ENCODE peak calls at places on chromosomes 7 and 10, in eight cellular contexts. Z, P, V, Y, S, N, B and E are unnamed samples.

GRCh38 chr7:132276252-132276651 is 300.0 kb downstream of the PLXNA4 start:
- DNase-seq in Z (no peak), N (no peak), V (no peak), S (no peak), B (no peak), Y (no peak), P (no peak), E (no peak)

GRCh38 chr7:5774136-5774535 is 7.3 kb downstream of the RNF216 start:
- DNase-seq in N (no peak), B (no peak), Z (no peak), P (no peak), Y (no peak), S (no peak), V (peak), E (no peak)

GRCh38 chr10:35339946-35340345 is 3.6 kb downstream of the CCNY start:
- DNase-seq in P (no peak), B (no peak), Z (no peak), S (no peak), V (no peak), N (peak), Y (no peak), E (no peak)

GRCh38 chr7:2802504-2803341 is 41.4 kb downstream of the GNA12 start:
- DNase-seq in N (no peak), V (peak), Y (no peak), S (no peak), B (no peak), Z (no peak), P (peak), E (no peak)

GRCh38 chr10:127424594-127425264 is 124.4 kb upstream of the NPS start:
- DNase-seq in N (no peak), Y (no peak), V (peak), S (no peak), Z (no peak), B (peak), P (peak), E (no peak)

GRCh38 chr10:89662596-89662995 is 17.6 kb upstream of the PANK1 start:
- DNase-seq in Z (no peak), V (no peak), P (peak), B (peak), S (no peak), Y (no peak), N (no peak), E (no peak)

GRCh38 chr7:8022628-8023027 is 54.0 kb downstream of the GLCCI1 start:
- DNase-seq in N (no peak), S (no peak), P (no peak), Z (no peak), V (no peak), B (no peak), Y (no peak), E (no peak)

GRCh38 chr10:18984531-18984930 is 64.1 kb upstream of the MALRD1 start:
- DNase-seq in S (no peak), Z (no peak), P (no peak), B (no peak), Y (no peak), V (no peak), N (no peak), E (no peak)

GRCh38 chr7:22851140-22851539 is 28.5 kb upstream of the TOMM7 start:
- DNase-seq in S (no peak), N (no peak), V (no peak), Z (no peak), Y (no peak), B (no peak), P (no peak), E (no peak)

GRCh38 chr7:38546763-38547162 is 84.4 kb downstream of the AMPH start:
- DNase-seq in B (no peak), S (no peak), N (no peak), Y (no peak), P (no peak), V (no peak), Z (no peak), E (no peak)

GRCh38 chr10:119602241-119603095 is 5.7 kb upstream of the TIAL1 start:
- DNase-seq in V (no peak), Y (peak), P (peak), N (peak), B (peak), S (peak), Z (peak), E (no peak)

GRCh38 chr7:22179442-22179879 is 177.5 kb downstream of the RAPGEF5 start:
- DNase-seq in Z (no peak), S (no peak), B (no peak), V (no peak), Y (no peak), N (no peak), P (no peak), E (no peak)

GRCh38 chr7:123633553-123633952 is 22.1 kb upstream of the LMOD2 start:
- DNase-seq in Z (no peak), B (peak), V (no peak), Y (no peak), S (no peak), P (peak), N (no peak), E (peak)

GRCh38 chr7:125516194-125516593 is 586.6 kb upstream of the POT1 start:
- DNase-seq in B (no peak), Z (no peak), P (no peak), S (no peak), V (no peak), Y (no peak), N (no peak), E (no peak)

GRCh38 chr10:74988055-74988773 is 123.2 kb upstream of the SAMD8 start:
- DNase-seq in P (no peak), N (no peak), Z (no peak), S (no peak), B (peak), Y (no peak), V (no peak), E (no peak)

GRCh38 chr7:49781996-49782395 is 8.6 kb downstream of the VWC2 start:
- DNase-seq in N (no peak), V (no peak), S (no peak), Y (no peak), Z (no peak), P (no peak), B (peak), E (no peak)

GRCh38 chr10:49762566-49762877 is 399 bp upstream of the OGDHL start:
- DNase-seq in S (no peak), Y (no peak), P (no peak), B (no peak), Z (no peak), N (no peak), V (no peak), E (no peak)

GRCh38 chr7:2540641-2541051 is 14.7 kb downstream of the BRAT1 start:
- DNase-seq in V (peak), P (no peak), Z (no peak), N (no peak), Y (no peak), S (no peak), B (no peak), E (no peak)

GRCh38 chr7:79462334-79462733 is 8.9 kb upstream of the MAGI2 start:
- DNase-seq in Z (no peak), P (no peak), S (no peak), B (no peak), Y (no peak), V (no peak), N (no peak), E (no peak)

GRCh38 chr10:123878666-123879311 is 12.8 kb downstream of the CPXM2 start:
- DNase-seq in V (no peak), S (no peak), N (no peak), P (no peak), B (peak), Y (no peak), Z (no peak), E (no peak)

GRCh38 chr7:17374654-17375053 is 76.2 kb downstream of the AHR start:
- DNase-seq in Z (no peak), S (no peak), P (no peak), N (no peak), Y (no peak), B (peak), V (no peak), E (no peak)

GRCh38 chr7:73850781-73851207 is 8.5 kb upstream of the METTL27 start:
- DNase-seq in Z (no peak), S (no peak), B (peak), V (no peak), N (no peak), Y (no peak), P (peak), E (peak)

GRCh38 chr7:133853706-133854276 is 273.3 kb upstream of the LRGUK start:
- DNase-seq in V (no peak), Y (no peak), P (peak), S (peak), N (peak), Z (peak), B (peak), E (peak)
- TF ChIP-seq CTCF in V (no peak), Y (peak), P (peak), S (peak), N (peak), Z (peak), B (peak), E (peak)

GRCh38 chr7:41315764-41316163 is 387.1 kb downstream of the INHBA start:
- DNase-seq in S (peak), Y (no peak), N (no peak), P (no peak), B (no peak), V (no peak), Z (no peak), E (no peak)
- TF ChIP-seq CTCF in S (no peak), Y (no peak), N (no peak), P (peak), B (no peak), V (no peak), Z (no peak), E (peak)

DNA sequence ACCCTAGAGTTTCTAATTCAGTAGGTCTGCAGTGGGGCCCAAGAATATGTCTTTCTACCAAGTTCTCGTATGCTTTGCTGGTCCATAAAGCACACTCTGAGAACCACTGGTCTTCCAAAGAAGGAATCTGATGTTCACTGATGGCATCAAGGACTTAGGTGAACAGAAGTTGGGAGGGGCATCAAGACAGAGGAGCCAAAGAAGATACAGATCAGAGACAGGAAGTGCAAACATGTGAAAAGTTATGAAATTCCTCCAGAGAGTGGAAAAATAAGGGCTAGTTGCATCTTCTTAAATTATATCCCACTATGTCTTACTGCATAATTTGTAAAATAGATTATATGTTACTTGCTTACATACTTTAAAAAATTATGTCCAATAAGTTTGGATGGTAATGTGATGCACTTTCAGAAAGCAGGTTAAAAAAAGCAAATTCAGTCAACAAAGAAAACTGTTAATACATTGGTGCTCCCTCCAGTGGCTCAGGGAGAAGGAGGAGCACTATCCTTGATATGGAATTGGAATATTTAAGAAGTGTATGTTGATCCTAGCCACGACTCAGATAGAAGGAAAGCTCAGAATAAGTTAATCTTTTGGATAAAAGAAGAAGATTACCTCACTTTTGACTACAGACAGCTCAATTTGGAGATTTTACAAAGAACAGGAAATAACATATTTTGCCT is 35.8 kb downstream of the CREB3L2 start:
- DNase-seq in S (no peak), P (no peak), N (no peak), B (no peak), Z (no peak), V (no peak), Y (no peak), E (no peak)
- TF ChIP-seq CTCF in S (no peak), P (no peak), N (no peak), B (peak), Z (no peak), V (no peak), Y (no peak), E (peak)

DNA sequence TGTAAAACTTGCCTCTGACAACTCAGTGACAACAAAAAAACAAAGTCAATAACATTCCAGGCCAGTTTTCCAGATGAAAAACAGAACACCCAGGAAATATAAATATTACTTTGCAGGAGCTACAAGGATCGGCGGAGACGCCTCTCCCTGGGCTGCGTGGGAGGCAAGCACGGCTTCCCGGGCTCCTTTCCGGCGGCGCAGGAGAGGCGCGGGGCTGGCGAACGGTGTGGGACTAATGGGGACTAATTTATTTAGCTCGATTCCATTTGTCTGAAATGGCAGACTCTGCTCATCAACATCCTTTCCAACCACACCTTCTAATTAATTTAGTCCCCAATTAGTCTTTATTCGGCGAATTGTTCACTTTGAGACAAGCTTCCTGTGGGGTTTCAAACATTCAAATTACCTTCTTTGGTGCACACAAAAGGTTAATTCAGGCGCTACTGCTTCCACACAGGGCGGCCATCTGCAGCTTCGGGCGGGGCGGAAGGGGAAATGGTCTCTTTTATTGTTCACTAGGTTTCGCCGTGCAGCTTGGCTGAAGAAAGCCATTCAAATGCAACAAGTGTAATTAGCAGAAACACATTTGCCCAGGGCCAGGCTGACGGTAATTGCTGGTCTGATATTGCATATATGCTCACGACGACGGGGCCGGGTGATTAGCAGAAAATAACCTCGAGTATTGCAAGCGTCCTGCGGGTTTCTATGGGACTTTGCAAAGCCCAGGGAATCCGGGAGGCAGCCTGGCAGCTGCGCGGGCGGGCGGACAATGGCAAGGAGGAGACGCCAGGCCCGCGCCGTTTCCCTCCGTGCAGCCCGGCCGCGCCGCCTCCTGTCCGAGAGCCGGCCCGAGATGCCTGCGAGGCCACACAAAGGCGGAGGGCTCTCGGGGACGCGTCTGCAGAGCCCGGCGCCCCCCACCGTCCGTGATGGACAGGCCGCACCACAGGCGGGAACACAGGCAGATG is 270.1 kb downstream of the PTPRN2 start:
- DNase-seq in B (no peak), N (no peak), V (no peak), P (no peak), S (no peak), Y (no peak), Z (no peak), E (no peak)
- TF ChIP-seq CTCF in B (no peak), N (no peak), V (no peak), P (no peak), S (no peak), Y (no peak), Z (no peak), E (no peak)

DNA sequence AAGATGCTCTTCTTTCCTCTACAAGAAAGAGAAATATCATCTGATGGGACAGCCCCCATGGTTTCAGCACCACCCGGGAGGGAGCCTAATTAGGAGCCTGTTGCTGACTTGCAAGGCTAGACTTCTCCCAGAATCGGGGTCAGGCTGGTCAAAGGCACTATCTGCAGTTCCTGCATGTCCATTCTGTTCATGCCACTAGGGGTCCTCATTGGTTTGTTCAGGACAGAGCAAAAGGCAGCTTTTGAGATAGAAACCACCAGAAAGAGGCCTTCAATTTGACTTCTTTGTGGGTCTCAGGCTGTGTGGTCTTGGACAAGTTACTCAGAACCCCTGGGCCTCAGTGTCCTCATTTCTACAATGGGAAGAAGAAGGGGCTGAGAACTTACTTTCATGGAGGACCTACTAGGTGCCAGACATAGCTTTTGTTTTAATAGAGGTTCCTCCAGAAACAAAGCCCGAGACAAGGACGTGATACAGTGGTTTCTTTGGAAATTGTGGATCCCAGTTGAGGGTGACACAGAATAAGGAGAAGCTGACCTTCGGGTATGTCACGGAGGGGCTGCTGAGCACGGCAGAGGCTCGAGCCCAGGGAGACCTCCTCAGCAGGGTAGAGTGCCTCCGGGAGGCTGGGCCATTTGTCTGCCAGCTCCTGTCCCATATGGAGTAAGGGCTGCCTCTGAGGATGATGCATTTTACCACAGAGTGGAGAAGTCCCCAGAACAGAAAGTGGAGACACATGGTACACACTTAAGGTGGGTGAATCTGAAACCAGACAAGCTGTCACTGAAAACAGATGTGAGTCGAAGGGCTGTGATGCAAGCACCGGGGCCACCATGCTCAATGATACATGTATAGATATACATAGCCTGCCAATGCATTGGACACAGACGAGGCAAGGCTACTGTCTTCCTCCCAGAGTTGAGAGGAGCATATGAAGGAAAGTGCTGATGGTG is 33.1 kb upstream of the NEUROD6 start:
- DNase-seq in N (peak), P (peak), S (peak), B (peak), Y (peak), V (no peak), Z (peak), E (no peak)
- TF ChIP-seq CTCF in N (peak), P (peak), S (peak), B (peak), Y (peak), V (no peak), Z (peak), E (peak)

DNA sequence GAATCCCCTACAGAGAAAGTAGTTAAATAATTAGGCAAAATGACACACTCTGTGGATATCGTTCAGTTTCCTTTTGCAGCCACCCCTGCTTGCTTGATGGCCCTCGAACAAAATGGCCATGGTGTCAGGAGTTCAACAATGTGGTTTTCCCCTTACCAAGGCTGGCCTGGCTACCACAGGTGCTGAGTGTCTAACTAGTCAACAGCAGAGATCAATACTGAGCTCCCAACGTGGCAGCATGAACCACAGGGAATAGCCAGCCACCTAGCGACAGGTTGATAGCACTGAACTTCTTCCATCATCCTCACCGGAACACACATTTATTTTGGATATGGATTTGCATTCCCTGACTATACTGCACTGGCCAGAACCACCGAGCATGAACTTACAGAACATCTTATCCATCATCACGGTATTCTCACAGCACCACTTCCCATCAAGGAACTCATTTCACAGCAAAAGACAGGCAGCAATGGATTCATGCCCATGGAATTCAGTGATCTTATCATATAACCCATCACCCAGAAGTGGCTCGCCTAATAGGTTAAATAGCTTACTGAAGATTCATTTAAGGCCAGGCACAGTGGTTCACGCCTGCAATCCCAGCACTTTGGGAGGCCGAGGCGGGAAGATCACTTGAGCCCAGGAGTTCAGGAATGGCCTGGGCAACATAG is 6.3 kb downstream of the C10orf67 start:
- DNase-seq in N (no peak), Z (no peak), V (no peak), Y (no peak), P (peak), S (no peak), B (peak), E (no peak)
- TF ChIP-seq CTCF in N (peak), Z (no peak), V (no peak), Y (no peak), P (peak), S (no peak), B (no peak), E (no peak)

DNA sequence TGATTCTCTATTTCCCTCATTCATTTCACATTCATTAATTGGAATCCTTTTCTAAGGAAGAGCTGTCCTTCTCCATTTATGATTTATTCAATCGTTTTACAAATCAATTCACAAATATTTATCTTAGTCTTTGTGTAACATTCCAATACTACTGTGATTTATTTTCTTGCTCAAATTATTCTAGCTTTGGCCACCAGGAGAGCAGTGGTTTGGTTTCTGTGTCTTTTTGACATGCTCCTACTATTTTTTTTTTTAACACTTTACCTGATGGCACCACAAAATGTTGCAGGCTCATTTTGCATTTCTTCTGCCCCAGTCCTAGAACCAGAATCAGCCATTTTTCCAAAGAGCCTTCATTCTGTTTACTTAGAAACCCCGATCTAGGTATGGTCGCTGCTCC is 13.3 kb upstream of the RBM33 start:
- DNase-seq in S (no peak), Z (no peak), V (no peak), B (no peak), N (no peak), P (no peak), Y (no peak), E (no peak)
- TF ChIP-seq CTCF in S (peak), Z (no peak), V (no peak), B (no peak), N (no peak), P (no peak), Y (no peak), E (no peak)